ENCODE peak calls at places on chromosomes 1 and 21, in eight cellular contexts. Z, G, J, Q, W, L, I and T are unnamed samples.

GRCh38 chr1:20279507-20279906 is 11.2 kb upstream of the VWA5B1 start:
- DNase-seq in Q (no peak), Z (no peak), J (no peak), I (no peak), G (peak), W (no peak), L (no peak), T (peak)

GRCh38 chr1:117821782-117822447 is 107.5 kb downstream of the GDAP2 start:
- DNase-seq in G (peak), J (no peak), I (peak), Z (no peak), W (no peak), Q (peak), L (peak), T (no peak)

GRCh38 chr1:147434926-147435325 is 106.4 kb upstream of the BCL9 start:
- DNase-seq in G (no peak), Q (no peak), I (no peak), L (no peak), J (no peak), Z (no peak), W (no peak), T (no peak)

GRCh38 chr1:181089017-181089776 is 697 bp downstream of the IER5 start:
- DNase-seq in I (no peak), Q (peak), Z (peak), W (peak), L (peak), J (peak), G (no peak), T (no peak)

GRCh38 chr1:14915356-14916054 is 238.0 kb upstream of the TMEM51 start:
- DNase-seq in Q (peak), I (peak), J (peak), G (peak), W (no peak), L (peak), Z (no peak), T (peak)

GRCh38 chr1:34776911-34777310 is 4.1 kb upstream of the GJB3 start:
- DNase-seq in Q (no peak), W (no peak), I (no peak), G (no peak), L (no peak), Z (no peak), J (no peak), T (no peak)

GRCh38 chr1:112836642-112837041 is 119.4 kb downstream of the SLC16A1 start:
- DNase-seq in J (no peak), Q (no peak), Z (no peak), I (no peak), W (no peak), G (no peak), L (no peak), T (no peak)

GRCh38 chr21:44529503-44530125 is 10.4 kb downstream of the KRTAP10-1 start:
- DNase-seq in I (no peak), Z (no peak), G (no peak), W (no peak), L (no peak), J (peak), Q (no peak), T (no peak)

GRCh38 chr1:178664278-178664677 is 60.8 kb upstream of the RALGPS2 start:
- DNase-seq in I (no peak), J (no peak), Z (no peak), G (no peak), Q (no peak), W (peak), L (no peak), T (no peak)

GRCh38 chr1:188372821-188373220 is 1544.1 kb downstream of the PLA2G4A start:
- DNase-seq in L (no peak), G (no peak), Q (no peak), W (no peak), Z (no peak), I (no peak), J (no peak), T (no peak)

GRCh38 chr1:181295215-181295614 is 188.1 kb upstream of the CACNA1E start:
- DNase-seq in L (no peak), Q (no peak), I (no peak), G (no peak), Z (no peak), W (no peak), J (no peak), T (no peak)

DNA sequence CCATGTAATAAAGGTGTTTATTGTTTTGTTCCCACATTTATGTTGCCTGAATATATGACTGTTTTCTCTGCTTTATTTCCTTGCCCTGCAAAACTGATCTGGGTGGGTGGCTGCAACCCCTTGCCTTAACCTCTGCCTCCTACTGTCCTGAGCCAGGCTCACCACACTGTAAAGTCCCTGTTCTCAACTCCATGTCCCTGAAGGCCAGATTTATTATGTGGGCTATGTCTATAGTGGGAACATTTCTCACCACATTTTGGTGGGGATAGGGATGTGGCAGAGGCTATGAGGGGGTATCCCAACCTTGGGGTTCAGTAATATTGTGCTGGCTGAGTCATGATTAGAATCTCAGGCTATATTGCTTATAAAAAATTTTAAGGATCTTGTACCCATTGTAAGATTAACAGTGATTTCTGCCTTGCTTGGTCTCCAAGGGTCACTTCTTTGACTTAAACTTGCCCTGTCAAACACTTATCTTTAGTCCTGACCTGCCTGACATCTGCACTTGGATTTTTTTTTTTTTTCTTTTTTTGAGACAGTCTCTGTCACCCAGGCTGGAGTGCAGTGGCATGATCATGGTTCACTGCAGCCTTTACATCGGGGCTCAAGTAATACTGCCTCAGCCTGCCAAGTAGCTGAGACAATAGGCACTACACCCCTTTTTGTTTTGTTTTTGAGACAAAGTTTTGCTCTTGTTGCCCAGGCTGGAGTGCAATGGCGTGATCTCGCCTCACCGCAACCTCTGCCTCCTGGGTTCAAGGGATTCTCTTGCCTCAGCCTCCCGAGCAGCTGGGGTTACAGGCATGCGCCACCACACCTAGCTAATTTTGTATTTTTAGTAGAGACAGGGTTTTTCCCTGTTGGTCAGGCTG is 3.6 kb downstream of the RPS8 start:
- DNase-seq in G (no peak), W (no peak), I (no peak), Z (no peak), J (no peak), L (no peak), Q (no peak), T (no peak)
- TF ChIP-seq POLR2A in G (no peak), W (no peak), I (no peak), Z (no peak), J (no peak), L (no peak), Q (no peak), T (no peak)

GRCh38 chr21:39445339-39446269 is at the start of gene LCA5L:
- DNase-seq in G (peak), W (peak), Q (peak), I (peak), J (peak), Z (peak), L (peak), T (peak)
- TF ChIP-seq POLR2A in G (peak), W (peak), Q (peak), I (peak), J (no peak), Z (peak), L (no peak), T (peak)

DNA sequence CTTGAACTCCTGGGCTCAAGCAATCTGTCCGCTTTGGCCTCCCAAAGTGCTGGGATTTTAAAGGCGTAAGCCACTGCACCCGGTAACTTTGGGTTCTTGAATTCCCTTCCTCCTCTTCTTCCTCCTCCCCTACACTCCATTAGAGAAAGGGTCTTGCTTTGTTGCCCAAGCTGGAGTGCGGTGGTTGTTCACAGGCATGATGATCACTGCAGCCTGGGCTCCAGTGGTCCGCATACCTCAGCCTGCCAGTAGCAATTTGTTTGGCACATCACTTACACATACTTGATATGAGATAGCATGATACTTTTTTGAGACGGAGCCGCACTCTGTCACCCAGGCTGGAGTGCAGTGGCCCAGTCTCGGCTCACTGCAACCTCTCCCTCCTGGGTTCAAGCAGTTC is 2.2 kb downstream of the DEGS1 start:
- DNase-seq in I (no peak), Q (no peak), Z (no peak), L (no peak), J (no peak), W (no peak), G (no peak), T (no peak)
- TF ChIP-seq POLR2A in I (no peak), Q (no peak), Z (no peak), L (no peak), J (no peak), W (no peak), G (no peak), T (no peak)

GRCh38 chr1:109910123-109910962 is at the start of gene CSF1:
- DNase-seq in J (peak), L (peak), Q (peak), I (peak), Z (peak), W (peak), G (peak), T (peak)
- TF ChIP-seq POLR2A in J (peak), L (no peak), Q (no peak), I (peak), Z (peak), W (no peak), G (peak), T (no peak)